ENCODE peak calls at places on chromosomes 6 and 20, in eight cellular contexts. Z is astrocyte of the spinal cord; R is foreskin fibroblast; D is substantia nigra; L is fibroblast of mammary gland; Y is CD4-positive, alpha-beta T cell; B is stimulated activated CD4-positive, alpha-beta T cell treated with anti-CD3 and anti-CD28 coated beads, Interleukin-1b, Interleukin-23, amount 100 ng/mL, for 1 hour; V is ecto neural progenitor cell. Q is an unnamed sample.

GRCh38 chr6:134233180-134233579 is 84.7 kb downstream of the SGK1 start:
- DNase-seq in Z (no peak), R (no peak), D (no peak), L (no peak), Y (no peak), B (no peak), V (no peak), Q (no peak)

GRCh38 chr6:169897601-169898358 is 146.4 kb downstream of the ERMARD start:
- DNase-seq in Z (no peak), R (no peak), D (no peak), L (no peak), Y (no peak), B (no peak), V (no peak), Q (no peak)

GRCh38 chr20:58179432-58180099 is 48.9 kb downstream of the ANKRD60 start:
- DNase-seq in Z (peak; percentile 57), R (peak; percentile 75), D (peak; percentile 56), L (no peak), Y (peak; percentile 49), B (peak; percentile 36), V (peak; percentile 87), Q (peak; percentile 89)

GRCh38 chr6:1267057-1267732 is 44.7 kb upstream of the FOXQ1 start:
- DNase-seq in Z (peak; percentile 36), R (peak; percentile 58), D (no peak), L (peak; percentile 36), Y (no peak), B (no peak), V (no peak), Q (no peak)

GRCh38 chr6:45163952-45164766 is 164.0 kb upstream of the RUNX2 start:
- DNase-seq in Z (no peak), R (no peak), D (no peak), L (no peak), Y (no peak), B (no peak), V (no peak), Q (no peak)

GRCh38 chr20:50663095-50663821 is 28.1 kb downstream of the RIPOR3 start:
- DNase-seq in Z (no peak), R (peak; percentile 33), D (no peak), L (no peak), Y (no peak), B (no peak), V (no peak), Q (no peak)

GRCh38 chr6:10800810-10801209 is 37.5 kb downstream of the MAK start:
- DNase-seq in Z (no peak), R (peak; percentile 62), D (no peak), L (peak; percentile 66), Y (no peak), B (no peak), V (no peak), Q (no peak)

GRCh38 chr20:35116258-35116657 is 23.7 kb upstream of the TRPC4AP start:
- DNase-seq in Z (no peak), R (no peak), D (no peak), L (no peak), Y (no peak), B (no peak), V (no peak), Q (no peak)

GRCh38 chr20:43188861-43189613 is 669 bp downstream of the PTPRT start:
- DNase-seq in Z (no peak), R (peak; percentile 2), D (no peak), L (no peak), Y (no peak), B (no peak), V (peak; percentile 54), Q (peak; percentile 5)

GRCh38 chr6:44548319-44548718 is 160.8 kb downstream of the CDC5L start:
- DNase-seq in Z (no peak), R (no peak), D (no peak), L (no peak), Y (no peak), B (no peak), V (no peak), Q (no peak)

GRCh38 chr6:142954844-142955243 is 9.9 kb upstream of the HIVEP2 start:
- DNase-seq in Z (no peak), R (no peak), D (no peak), L (no peak), Y (no peak), B (no peak), V (no peak), Q (no peak)

Q was measured in endothelial cell.